ENCODE peak calls at places on chromosomes 4 and X, in eight cellular contexts. A is activated CD8-positive, alpha-beta memory T cell treated with anti-CD3 and anti-CD28 coated beads, Interleukin-2, amount 50 U/mL, for 48 hours; J is fibroblast of mammary gland; G is thyroid gland; H is NCI-H146; B is EL; L is Daoy; X is endothelial cell. Y is an unnamed sample.

GRCh38 chr4:89136525-89136924 is 25.2 kb downstream of the TIGD2 start:
- DNase-seq in A (no peak), J (peak; percentile 24), G (no peak), H (no peak), B (peak; percentile 40), L (peak; percentile 9), X (no peak), Y (no peak)

GRCh38 chrX:1520350-1520749 is 16.6 kb downstream of the P2RY8 start:
- DNase-seq in A (no peak), J (no peak), G (no peak), H (no peak), B (no peak), L (no peak), X (no peak), Y (no peak)

GRCh38 chr4:6028168-6028567 is 9.9 kb upstream of the C4orf50 start:
- DNase-seq in A (no peak), J (no peak), G (no peak), H (no peak), B (no peak), L (no peak), X (no peak), Y (no peak)

GRCh38 chrX:153933751-153934472 is 925 bp downstream of the NAA10 start:
- DNase-seq in A (no peak), J (peak; percentile 67), G (no peak), H (no peak), B (peak; percentile 54), L (peak; percentile 18), X (no peak), Y (peak; percentile 27)

GRCh38 chr4:119585771-119586170 is 42.8 kb downstream of the PDE5A start:
- DNase-seq in A (no peak), J (peak; percentile 45), G (peak; percentile 61), H (no peak), B (peak; percentile 11), L (peak; percentile 50), X (no peak), Y (no peak)

GRCh38 chr4:172843273-172843672 is 325.3 kb upstream of the GALNT7 start:
- DNase-seq in A (no peak), J (no peak), G (no peak), H (no peak), B (no peak), L (no peak), X (no peak), Y (no peak)

GRCh38 chrX:19514791-19515614 is at the start of gene MAP3K15:
- DNase-seq in A (peak; percentile 56), J (peak; percentile 3), G (peak; percentile 51), H (peak; percentile 61), B (peak; percentile 35), L (peak; percentile 55), X (peak; percentile 42), Y (peak; percentile 23)

GRCh38 chrX:41718481-41719245 is 5.3 kb upstream of the GPR82 start:
- DNase-seq in A (no peak), J (no peak), G (no peak), H (no peak), B (no peak), L (no peak), X (no peak), Y (no peak)

GRCh38 chrX:27976284-27976683 is 5.0 kb downstream of the DCAF8L1 start:
- DNase-seq in A (no peak), J (peak; percentile 33), G (no peak), H (no peak), B (no peak), L (no peak), X (no peak), Y (no peak)

GRCh38 chrX:13647709-13648212 is 5.2 kb upstream of the TCEANC start:
- DNase-seq in A (peak; percentile 71), J (peak; percentile 72), G (no peak), H (peak; percentile 92), B (peak; percentile 6), L (peak; percentile 59), X (no peak), Y (peak; percentile 60)

GRCh38 chrX:131626681-131627296 is 82.9 kb downstream of the OR13H1 start:
- DNase-seq in A (no peak), J (peak; percentile 23), G (no peak), H (peak; percentile 1), B (no peak), L (peak; percentile 21), X (peak; percentile 2), Y (peak; percentile 31)

GRCh38 chrX:19647731-19648588 is 132.7 kb upstream of the MAP3K15 start:
- DNase-seq in A (no peak), J (peak; percentile 74), G (no peak), H (no peak), B (no peak), L (no peak), X (no peak), Y (peak; percentile 36)

GRCh38 chrX:70444326-70445196 is at the start of gene DLG3:
- DNase-seq in A (peak; percentile 63), J (peak; percentile 29), G (no peak), H (peak; percentile 60), B (peak; percentile 48), L (peak; percentile 47), X (peak; percentile 38), Y (peak; percentile 44)

GRCh38 chrX:39311646-39312045 is 510.4 kb downstream of the MID1IP1 start:
- DNase-seq in A (no peak), J (no peak), G (no peak), H (no peak), B (no peak), L (no peak), X (no peak), Y (no peak)

GRCh38 chr4:22616516-22616915 is 76.2 kb upstream of the GBA3 start:
- DNase-seq in A (no peak), J (no peak), G (no peak), H (no peak), B (no peak), L (no peak), X (no peak), Y (no peak)

GRCh38 chr4:83255584-83255983 is 29.0 kb downstream of the COQ2 start:
- DNase-seq in A (no peak), J (peak; percentile 85), G (no peak), H (no peak), B (peak; percentile 95), L (peak; percentile 20), X (no peak), Y (no peak)

GRCh38 chr4:41150401-41150800 is 63.9 kb downstream of the APBB2 start:
- DNase-seq in A (no peak), J (no peak), G (no peak), H (no peak), B (no peak), L (no peak), X (no peak), Y (no peak)

Y was measured in myocyte.